ENCODE peak calls at places on chromosomes 5 and 9, in four cellular contexts. R, K, L and V are unnamed samples.

GRCh38 chr5:39256472-39256871 is 37.1 kb upstream of the FYB1 start:
- DNase-seq in K (no peak), L (no peak), R (no peak), V (no peak)

GRCh38 chr5:173963107-173963506 is 25.9 kb upstream of the C5orf47 start:
- DNase-seq in R (no peak), L (no peak), K (no peak), V (no peak)

GRCh38 chr9:89366711-89367110 is 48.4 kb downstream of the SECISBP2 start:
- DNase-seq in K (no peak), R (no peak), L (no peak), V (no peak)

GRCh38 chr9:69758981-69759477 is 782 bp downstream of the PTAR1 start:
- DNase-seq in R (no peak), L (no peak), K (no peak), V (no peak)

GRCh38 chr9:131773911-131774379 is 34.1 kb upstream of the RAPGEF1 start:
- DNase-seq in L (peak; percentile 41), R (peak; percentile 68), K (peak; percentile 67), V (no peak)

GRCh38 chr5:129915415-129915814 is 11.2 kb downstream of the CHSY3 start:
- DNase-seq in R (no peak), K (no peak), L (no peak), V (no peak)

GRCh38 chr5:174505621-174506020 is 218.8 kb upstream of the MSX2 start:
- DNase-seq in L (no peak), R (no peak), K (no peak), V (no peak)

GRCh38 chr5:13957032-13957645 is 12.7 kb upstream of the DNAH5 start:
- DNase-seq in K (peak; percentile 53), L (peak; percentile 54), R (peak; percentile 40), V (peak; percentile 49)

GRCh38 chr5:177553671-177554429 is 513 bp downstream of the FAM193B start:
- DNase-seq in L (no peak), K (peak; percentile 45), R (peak; percentile 80), V (peak; percentile 83)

GRCh38 chr5:79436821-79437220 is 77.1 kb downstream of the HOMER1 start:
- DNase-seq in L (no peak), K (no peak), R (no peak), V (no peak)

GRCh38 chr9:72271617-72272478 is 93.2 kb downstream of the ZFAND5 start:
- DNase-seq in R (peak; percentile 66), K (peak; percentile 43), L (peak; percentile 46), V (peak; percentile 50)

GRCh38 chr5:173668245-173668800 is 51.9 kb upstream of the BOD1 start:
- DNase-seq in R (no peak), K (no peak), L (no peak), V (no peak)

GRCh38 chr9:2727966-2728613 is 10.8 kb downstream of the KCNV2 start:
- DNase-seq in L (peak; percentile 58), R (peak; percentile 44), K (no peak), V (peak; percentile 40)

GRCh38 chr9:135986605-135987004 is 25.4 kb upstream of the UBAC1 start:
- DNase-seq in R (no peak), L (no peak), K (no peak), V (no peak)

GRCh38 chr5:1719860-1720259 is 79.8 kb downstream of the MRPL36 start:
- DNase-seq in L (no peak), K (no peak), R (no peak), V (no peak)

GRCh38 chr9:77176106-77176505 is 1.2 kb upstream of the VPS13A start:
- DNase-seq in L (no peak), R (no peak), K (no peak), V (no peak)
- TF ChIP-seq FOXJ3 in L (no peak), R (no peak), K (no peak), V (no peak)

GRCh38 chr5:169164481-169164925 is 136.4 kb downstream of the SLIT3 start:
- DNase-seq in L (no peak), R (no peak), K (peak; percentile 18), V (no peak)
- TF ChIP-seq FOXJ3 in L (no peak), R (no peak), K (no peak), V (no peak)

GRCh38 chr9:113594484-113595299 is 131.2 kb downstream of the RGS3 start:
- DNase-seq in R (no peak), K (no peak), L (no peak), V (peak; percentile 51)
- TF ChIP-seq FOXJ3 in R (no peak), K (no peak), L (no peak), V (no peak)

GRCh38 chr9:137313956-137314560 is 12.0 kb upstream of the NRARP start:
- DNase-seq in R (no peak), L (no peak), K (no peak), V (peak; percentile 26)

GRCh38 chr9:137314561-137315560 is 12.8 kb upstream of the NRARP start:
- DNase-seq in K (no peak), L (no peak), R (no peak), V (peak; percentile 43)

GRCh38 chr9:137317021-137317978 is 15.2 kb upstream of the NRARP start:
- DNase-seq in K (no peak), R (no peak), L (no peak), V (peak; percentile 39)

GRCh38 chr9:137316012-137316981 is 14.2 kb upstream of the NRARP start:
- DNase-seq in L (no peak), K (peak; percentile 63), R (peak; percentile 95), V (peak; percentile 94)

DNA sequence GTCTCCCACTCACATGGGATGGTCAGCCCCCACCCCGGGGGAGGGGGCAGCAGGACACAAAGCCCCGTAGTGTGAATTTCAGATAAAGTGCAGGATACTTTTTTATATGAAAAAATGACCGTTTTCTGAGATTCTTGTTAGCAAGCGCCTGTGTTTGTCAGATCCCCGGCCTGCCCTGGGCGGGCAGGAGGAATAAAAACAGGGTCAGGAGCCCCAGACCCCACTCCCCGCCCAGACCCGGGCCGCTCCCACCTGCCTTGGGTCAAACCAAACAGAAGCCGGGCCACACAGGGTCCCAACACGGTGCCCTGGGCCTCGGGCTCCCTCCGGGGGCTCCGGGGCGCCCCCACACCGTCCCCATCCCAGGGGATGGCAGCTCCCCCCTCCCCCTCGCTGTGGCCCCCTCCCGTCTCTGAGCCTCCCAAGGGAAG is 13.5 kb upstream of the NRARP start:
- DNase-seq in L (no peak), K (no peak), R (no peak), V (no peak)
- TF ChIP-seq FOXJ3 in L (no peak), K (no peak), R (no peak), V (no peak)